ENCODE peak calls at places on chromosomes 11 and 22, in eight cellular contexts. B is PC-9, E is OCI-LY7, U is GM23248, M is GM23338, L is PC-3, S is Karpas-422, K is MM.1S. C is an unnamed sample.

GRCh38 chr11:116605543-116605942 is 167.2 kb downstream of the BUD13 start:
- DNase-seq in B (peak; percentile 46), E (peak; percentile 56), U (peak; percentile 33), M (peak; percentile 95), L (peak; percentile 72), S (peak; percentile 77), K (peak; percentile 55), C (peak; percentile 32)

GRCh38 chr11:6630632-6631291 is 11.5 kb upstream of the TPP1 start:
- DNase-seq in B (no peak), E (no peak), U (no peak), M (peak; percentile 45), L (no peak), S (no peak), K (no peak), C (no peak)

GRCh38 chr11:71241721-71242259 is 10.6 kb downstream of the SHANK2 start:
- DNase-seq in B (no peak), E (no peak), U (no peak), M (no peak), L (no peak), S (no peak), K (no peak), C (no peak)

GRCh38 chr11:82315093-82315492 is 418.6 kb downstream of the FAM181B start:
- DNase-seq in B (peak; percentile 5), E (peak; percentile 3), U (peak; percentile 0), M (peak; percentile 81), L (peak; percentile 46), S (peak; percentile 73), K (no peak), C (no peak)

GRCh38 chr11:134478611-134479010 is 66.6 kb upstream of the B3GAT1 start:
- DNase-seq in B (no peak), E (no peak), U (no peak), M (no peak), L (no peak), S (no peak), K (no peak), C (no peak)

GRCh38 chr11:76824980-76825725 is 35.6 kb upstream of the ACER3 start:
- DNase-seq in B (no peak), E (no peak), U (peak; percentile 78), M (no peak), L (peak; percentile 95), S (no peak), K (no peak), C (no peak)

GRCh38 chr11:119671048-119671447 is 58.0 kb downstream of the NECTIN1 start:
- DNase-seq in B (no peak), E (no peak), U (no peak), M (no peak), L (no peak), S (no peak), K (no peak), C (no peak)

GRCh38 chr22:19841641-19842385 is 12.9 kb downstream of the GNB1L start:
- DNase-seq in B (no peak), E (peak; percentile 74), U (no peak), M (no peak), L (no peak), S (no peak), K (no peak), C (no peak)

GRCh38 chr11:42960521-42961088 is 351.2 kb upstream of the API5 start:
- DNase-seq in B (no peak), E (no peak), U (no peak), M (no peak), L (no peak), S (no peak), K (no peak), C (no peak)

GRCh38 chr11:19789840-19790710 is 77.4 kb downstream of the NAV2 start:
- DNase-seq in B (no peak), E (no peak), U (peak; percentile 66), M (no peak), L (no peak), S (no peak), K (no peak), C (no peak)

GRCh38 chr11:86132667-86133310 is 63.9 kb upstream of the PICALM start:
- DNase-seq in B (no peak), E (no peak), U (no peak), M (no peak), L (no peak), S (no peak), K (no peak), C (no peak)

GRCh38 chr22:41524283-41524682 is 20.0 kb downstream of the POLR3H start:
- DNase-seq in B (no peak), E (no peak), U (no peak), M (no peak), L (no peak), S (peak; percentile 46), K (no peak), C (no peak)

GRCh38 chr11:19524171-19524671 is 188.4 kb upstream of the NAV2 start:
- DNase-seq in B (no peak), E (no peak), U (no peak), M (no peak), L (no peak), S (no peak), K (no peak), C (no peak)

GRCh38 chr11:46920709-46921108 is 2.4 kb upstream of the LRP4 start:
- DNase-seq in B (no peak), E (no peak), U (peak; percentile 99), M (no peak), L (peak; percentile 89), S (no peak), K (no peak), C (no peak)

GRCh38 chr22:47029244-47030001 is 267.0 kb downstream of the TBC1D22A start:
- DNase-seq in B (no peak), E (no peak), U (no peak), M (no peak), L (no peak), S (no peak), K (no peak), C (no peak)

GRCh38 chr11:61146413-61146812 is 14.8 kb downstream of the VPS37C start:
- DNase-seq in B (no peak), E (no peak), U (no peak), M (no peak), L (no peak), S (no peak), K (no peak), C (no peak)

GRCh38 chr11:61144511-61145179 is 16.6 kb downstream of the VPS37C start:
- DNase-seq in B (no peak), E (no peak), U (no peak), M (no peak), L (no peak), S (no peak), K (no peak), C (no peak)

GRCh38 chr11:61148016-61148640 is 13.1 kb downstream of the VPS37C start:
- DNase-seq in B (no peak), E (no peak), U (no peak), M (no peak), L (no peak), S (peak; percentile 63), K (no peak), C (no peak)

GRCh38 chr11:61147271-61147670 is 14.0 kb downstream of the VPS37C start:
- DNase-seq in B (no peak), E (no peak), U (no peak), M (no peak), L (no peak), S (no peak), K (no peak), C (no peak)

GRCh38 chr11:61145228-61146005 is 15.8 kb downstream of the VPS37C start:
- DNase-seq in B (no peak), E (no peak), U (no peak), M (no peak), L (no peak), S (no peak), K (no peak), C (no peak)
- H3K9me2 ChIP-seq in B (no peaks in the 10 kb centered on the region), E (no peaks in the 10 kb centered on the region), U (no peaks in the 10 kb centered on the region), M (no peaks in the 10 kb centered on the region), L (no peaks in the 10 kb centered on the region), S (no peaks in the 10 kb centered on the region), K (no peaks in the 10 kb centered on the region), C (no peaks in the 10 kb centered on the region)

DNA sequence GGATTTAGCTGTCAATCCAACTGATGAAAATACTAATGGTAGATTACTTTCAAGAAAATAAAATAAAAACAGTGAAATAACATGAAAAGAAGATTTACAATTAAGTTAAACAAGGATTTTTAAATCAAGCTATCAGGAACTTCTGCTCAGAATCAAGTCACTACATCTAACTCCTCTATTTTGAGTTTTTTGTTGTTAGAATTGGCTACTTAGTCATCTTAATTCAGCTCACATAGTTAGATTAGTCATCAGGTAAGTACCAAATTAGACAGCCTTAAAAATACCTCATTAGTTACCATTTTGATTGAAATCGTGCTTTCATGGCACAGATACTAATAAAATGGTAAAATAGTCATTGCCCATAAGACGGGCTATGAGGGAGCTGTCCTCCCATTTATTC is 35.8 kb downstream of the BTG4 start:
- DNase-seq in B (no peak), E (no peak), U (peak; percentile 56), M (no peak), L (no peak), S (no peak), K (no peak), C (no peak)
- H3K9me2 ChIP-seq in B (no peaks in the 10 kb centered on the region), E (no peaks in the 10 kb centered on the region), U (no peaks in the 10 kb centered on the region), M (peaks cover 5% of the 10 kb centered on the region), L (no peaks in the 10 kb centered on the region), S (no peaks in the 10 kb centered on the region), K (no peaks in the 10 kb centered on the region), C (no peaks in the 10 kb centered on the region)

DNA sequence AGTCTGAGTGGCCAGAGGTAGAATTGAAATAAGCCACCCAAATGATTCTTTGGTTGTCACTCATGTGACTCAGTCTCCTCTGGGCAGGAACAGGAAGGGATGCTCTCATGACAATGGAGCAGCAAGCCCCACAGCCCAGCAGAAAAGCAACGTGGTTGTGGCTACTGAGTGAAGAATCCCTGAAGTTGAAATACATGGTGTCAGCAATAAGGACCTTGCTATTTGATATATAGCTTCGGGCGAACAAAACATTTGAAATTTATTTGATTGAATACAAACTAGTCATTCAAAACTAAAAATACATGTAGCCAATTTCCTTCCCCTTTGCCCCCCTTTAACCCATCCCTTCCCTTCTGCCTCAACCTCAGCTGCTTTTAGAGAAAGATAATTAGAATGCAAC is 14.5 kb upstream of the DTX4 start:
- DNase-seq in B (no peak), E (no peak), U (no peak), M (no peak), L (no peak), S (no peak), K (no peak), C (no peak)
- H3K9me2 ChIP-seq in B (no peaks in the 10 kb centered on the region), E (no peaks in the 10 kb centered on the region), U (no peaks in the 10 kb centered on the region), M (no peaks in the 10 kb centered on the region), L (no peaks in the 10 kb centered on the region), S (no peaks in the 10 kb centered on the region), K (no peaks in the 10 kb centered on the region), C (no peaks in the 10 kb centered on the region)

GRCh38 chr11:23954317-23954716 is 542.5 kb upstream of the LUZP2 start:
- DNase-seq in B (no peak), E (no peak), U (no peak), M (no peak), L (no peak), S (no peak), K (no peak), C (no peak)
- H3K9me2 ChIP-seq in B (no peaks in the 10 kb centered on the region), E (no peaks in the 10 kb centered on the region), U (no peaks in the 10 kb centered on the region), M (peaks cover 4% of the 10 kb centered on the region), L (no peaks in the 10 kb centered on the region), S (no peaks in the 10 kb centered on the region), K (no peaks in the 10 kb centered on the region), C (no peaks in the 10 kb centered on the region)

DNA sequence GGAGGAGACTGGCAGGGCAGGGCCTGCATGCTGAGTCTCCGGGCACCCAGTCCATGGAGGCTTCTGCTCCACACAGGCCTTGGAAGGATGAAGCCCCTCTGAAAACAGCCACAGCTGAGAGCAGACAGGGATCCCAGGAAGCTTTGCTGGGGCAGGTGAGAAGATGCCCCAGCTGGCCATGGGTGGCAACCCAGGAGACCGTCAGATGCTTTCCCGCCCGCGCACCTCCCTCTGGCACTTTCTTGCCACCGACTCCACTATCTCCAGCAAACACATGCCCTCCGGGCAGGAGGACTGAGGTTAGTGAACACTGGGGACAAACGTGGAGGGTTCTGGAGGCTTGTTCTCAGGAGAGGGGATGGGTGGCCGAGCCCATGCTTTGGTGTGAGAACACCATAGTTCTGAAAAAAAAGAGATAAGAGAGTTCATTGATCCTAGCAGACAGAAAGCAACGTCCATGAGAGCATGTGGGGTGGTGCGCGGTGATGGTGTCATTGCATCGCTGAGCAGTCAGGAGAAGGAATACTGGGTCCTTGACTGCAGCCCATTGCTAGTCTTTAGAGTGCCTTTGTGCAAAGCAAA is 2.3 kb downstream of the C1QTNF6 start:
- DNase-seq in B (no peak), E (no peak), U (no peak), M (no peak), L (no peak), S (no peak), K (no peak), C (no peak)
- H3K9me2 ChIP-seq in B (no peaks in the 10 kb centered on the region), E (no peaks in the 10 kb centered on the region), U (no peaks in the 10 kb centered on the region), M (no peaks in the 10 kb centered on the region), L (no peaks in the 10 kb centered on the region), S (no peaks in the 10 kb centered on the region), K (no peaks in the 10 kb centered on the region), C (no peaks in the 10 kb centered on the region)